ENCODE peak calls at places on chromosomes 3 and 15, in seven cellular contexts. L, P, F, Z, I, H and T are unnamed samples.

GRCh38 chr3:88785841-88786240 is 321.6 kb upstream of the EPHA3 start:
- DNase-seq in F (no peak), L (no peak), I (no peak), H (no peak), Z (no peak), P (no peak), T (no peak)

GRCh38 chr3:181313379-181313778 is 323.8 kb upstream of the DNAJC19 start:
- DNase-seq in H (no peak), I (no peak), F (no peak), Z (no peak), P (no peak), L (no peak), T (no peak)

GRCh38 chr3:111691293-111691909 is 96.3 kb upstream of the ZBED2 start:
- DNase-seq in I (no peak), H (peak; percentile 46), L (no peak), P (no peak), Z (peak; percentile 53), F (no peak), T (no peak)

GRCh38 chr15:77012868-77013267 is 17.9 kb downstream of the PSTPIP1 start:
- DNase-seq in I (no peak), F (no peak), L (no peak), H (no peak), P (no peak), Z (no peak), T (no peak)

GRCh38 chr3:143839980-143840379 is 8.3 kb downstream of the SLC9A9 start:
- DNase-seq in Z (no peak), L (no peak), H (no peak), P (no peak), F (no peak), I (no peak), T (no peak)

GRCh38 chr15:66735909-66736305 is 33.9 kb downstream of the SMAD6 start:
- DNase-seq in F (peak; percentile 69), P (peak; percentile 63), Z (no peak), I (no peak), L (no peak), H (no peak), T (peak; percentile 51)

GRCh38 chr15:68601206-68602197 is 22.7 kb downstream of the CORO2B start:
- DNase-seq in I (no peak), P (no peak), Z (no peak), F (no peak), H (no peak), L (no peak), T (peak; percentile 58)

GRCh38 chr3:170622369-170623159 is 36.7 kb upstream of the SLC7A14 start:
- DNase-seq in P (no peak), F (peak; percentile 77), I (peak; percentile 34), Z (peak; percentile 80), L (no peak), H (no peak), T (peak; percentile 67)

GRCh38 chr3:69370156-69370944 is 15.5 kb downstream of the FRMD4B start:
- DNase-seq in F (peak; percentile 84), L (peak; percentile 46), P (peak; percentile 46), H (no peak), I (peak; percentile 88), Z (no peak), T (peak; percentile 44)

GRCh38 chr3:38361496-38361895 is 14.9 kb downstream of the XYLB start:
- DNase-seq in H (no peak), F (no peak), I (no peak), L (no peak), Z (no peak), P (no peak), T (no peak)

GRCh38 chr3:44782891-44783290 is 21.3 kb downstream of the KIF15 start:
- DNase-seq in Z (no peak), I (no peak), H (no peak), P (no peak), F (no peak), L (no peak), T (no peak)

GRCh38 chr3:163058190-163058854 is 1561.7 kb downstream of the OTOL1 start:
- DNase-seq in F (peak; percentile 72), L (no peak), I (no peak), H (no peak), P (no peak), Z (no peak), T (peak; percentile 83)

GRCh38 chr3:30042274-30042859 is 564.0 kb upstream of the TGFBR2 start:
- DNase-seq in Z (peak; percentile 80), P (peak; percentile 82), H (peak; percentile 61), I (peak; percentile 22), L (no peak), F (peak; percentile 71), T (peak; percentile 69)

GRCh38 chr15:80594091-80594889 is 100.8 kb upstream of the ABHD17C start:
- DNase-seq in P (no peak), Z (no peak), F (peak; percentile 53), H (no peak), L (no peak), I (no peak), T (no peak)

GRCh38 chr15:80593486-80594055 is 101.5 kb upstream of the ABHD17C start:
- DNase-seq in L (no peak), H (no peak), Z (no peak), P (no peak), I (no peak), F (no peak), T (no peak)

GRCh38 chr15:80590772-80591355 is 104.2 kb upstream of the ABHD17C start:
- DNase-seq in L (no peak), Z (no peak), P (no peak), H (no peak), I (no peak), F (peak; percentile 44), T (no peak)

GRCh38 chr15:80591471-80591870 is 103.6 kb upstream of the ABHD17C start:
- DNase-seq in Z (no peak), I (no peak), L (no peak), P (no peak), H (no peak), F (peak; percentile 48), T (no peak)

DNA sequence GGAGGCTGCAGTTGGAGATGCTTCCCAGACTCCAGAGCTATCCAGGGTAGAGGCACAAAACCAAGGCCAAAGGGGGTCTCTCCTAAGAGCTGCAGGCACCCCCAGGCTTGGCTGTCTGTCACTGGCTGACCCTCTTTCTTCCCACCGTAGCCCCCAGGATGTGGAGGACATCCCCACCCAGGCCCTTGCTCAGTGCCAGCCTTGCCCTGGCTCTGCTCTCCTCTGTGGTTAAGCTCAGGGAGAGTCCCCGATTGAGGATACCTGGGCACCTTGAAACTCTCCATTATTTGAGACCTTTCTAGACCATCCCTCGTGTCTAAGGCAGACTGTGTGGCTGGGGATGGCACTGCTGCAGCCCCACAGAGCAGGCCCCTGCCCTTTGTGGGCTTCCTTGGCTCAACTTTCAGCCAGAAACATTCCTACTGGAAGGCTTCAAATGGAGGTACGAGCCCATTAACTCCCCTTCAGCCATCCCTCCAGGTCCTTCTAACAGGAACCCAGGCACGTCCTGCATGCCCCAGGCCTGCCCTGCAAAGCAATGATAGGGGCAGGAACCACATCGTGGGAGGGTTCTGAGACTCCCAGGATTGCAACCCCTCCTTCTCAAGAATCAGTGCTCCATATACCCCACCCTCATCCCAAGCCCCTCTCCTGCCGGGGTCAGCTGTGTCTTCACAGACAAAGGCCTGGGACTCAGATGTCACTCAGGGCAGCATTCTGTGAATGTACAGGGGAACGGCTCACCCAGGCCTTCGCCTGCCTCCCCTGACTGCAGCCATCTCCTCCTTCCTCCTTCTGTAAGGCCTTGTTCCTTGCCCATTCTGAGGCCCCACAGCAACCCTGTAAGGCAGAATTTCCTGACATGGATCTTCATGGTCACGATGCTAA is 102.9 kb upstream of the ABHD17C start:
- DNase-seq in H (no peak), L (no peak), F (peak; percentile 34), I (no peak), Z (no peak), P (no peak), T (no peak)
- H3K4me1 ChIP-seq in H (no peaks in the 10 kb centered on the region), L (no peaks in the 10 kb centered on the region), F (no peaks in the 10 kb centered on the region), I (peaks cover 7% of the 10 kb centered on the region), Z (peaks cover 6% of the 10 kb centered on the region), P (no peaks in the 10 kb centered on the region), T (no peaks in the 10 kb centered on the region)

GRCh38 chr15:70431854-70432253 is 331.5 kb downstream of the UACA start:
- DNase-seq in H (no peak), I (no peak), L (no peak), P (no peak), F (no peak), Z (no peak), T (no peak)

GRCh38 chr15:70432924-70433500 is 330.3 kb downstream of the UACA start:
- DNase-seq in H (no peak), Z (no peak), L (no peak), I (no peak), P (no peak), F (no peak), T (no peak)

GRCh38 chr15:70435872-70436271 is 327.5 kb downstream of the UACA start:
- DNase-seq in Z (no peak), P (no peak), F (no peak), I (no peak), L (no peak), H (peak; percentile 79), T (no peak)

GRCh38 chr15:70435369-70435768 is 328.0 kb downstream of the UACA start:
- DNase-seq in P (no peak), I (no peak), H (peak; percentile 85), Z (no peak), F (no peak), L (no peak), T (no peak)

DNA sequence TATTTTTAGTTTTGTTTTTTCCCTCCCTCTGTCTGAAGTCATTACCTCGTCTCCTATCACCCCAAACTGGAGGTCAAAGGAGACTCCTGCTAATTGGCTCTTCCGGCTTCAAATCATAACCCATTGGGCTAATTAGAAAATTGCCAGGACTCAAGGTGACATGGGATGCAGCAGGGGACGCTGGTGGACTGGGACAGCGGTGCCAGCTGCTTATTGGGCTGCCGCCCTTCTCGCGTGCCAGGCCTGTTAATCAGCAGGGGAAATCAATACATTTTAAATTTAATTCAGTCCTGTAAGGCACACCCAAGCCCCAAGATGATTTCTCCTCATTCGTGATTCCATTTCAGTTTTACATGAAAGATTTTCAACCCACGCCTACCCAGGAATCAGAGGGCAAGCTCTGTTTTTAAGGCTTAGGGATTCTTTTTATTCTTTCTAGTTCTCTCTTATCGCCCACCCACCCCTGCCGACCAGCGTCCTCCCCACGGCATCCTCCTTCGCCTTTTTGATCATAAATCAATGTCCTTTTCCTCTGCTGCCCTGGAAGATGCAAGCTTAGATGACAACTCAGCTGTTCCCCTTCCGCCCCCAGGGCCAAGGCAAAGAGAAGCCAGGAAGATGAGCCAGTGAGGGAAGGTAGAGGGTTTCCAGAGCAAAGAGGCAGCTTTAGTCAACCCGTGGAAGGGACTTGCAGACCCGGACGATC is 329.6 kb downstream of the UACA start:
- DNase-seq in L (no peak), F (no peak), I (no peak), H (no peak), P (no peak), Z (no peak), T (no peak)
- H3K4me1 ChIP-seq in L (no peaks in the 10 kb centered on the region), F (no peaks in the 10 kb centered on the region), I (peaks cover 38% of the 10 kb centered on the region), H (peaks cover 42% of the 10 kb centered on the region), P (no peaks in the 10 kb centered on the region), Z (peaks cover 22% of the 10 kb centered on the region), T (no peaks in the 10 kb centered on the region)

GRCh38 chr3:179658584-179658983 is 5.7 kb downstream of the USP13 start:
- DNase-seq in I (no peak), H (no peak), Z (no peak), P (no peak), L (no peak), F (no peak), T (no peak)
- H3K4me1 ChIP-seq in I (peaks cover 94% of the 10 kb centered on the region), H (peaks cover 16% of the 10 kb centered on the region), Z (no peaks in the 10 kb centered on the region), P (no peaks in the 10 kb centered on the region), L (peaks cover 10% of the 10 kb centered on the region), F (peaks cover 18% of the 10 kb centered on the region), T (no peaks in the 10 kb centered on the region)

DNA sequence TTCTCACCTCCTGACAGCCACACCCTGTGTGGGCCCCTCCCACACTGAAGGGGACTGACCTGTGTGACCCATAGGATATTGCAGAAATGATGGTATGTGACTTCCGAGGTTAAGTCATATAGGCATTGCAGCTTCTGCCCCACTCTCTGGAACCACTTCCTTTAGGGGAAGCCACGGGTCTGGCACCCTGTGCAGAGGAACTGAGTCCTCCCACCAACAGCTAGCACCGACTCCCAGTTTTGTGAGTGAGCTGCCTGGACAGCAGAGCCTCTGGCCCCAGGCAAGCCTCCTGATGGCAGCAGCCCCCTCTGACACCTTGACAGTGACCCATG is 24.6 kb upstream of the SLC6A6 start:
- DNase-seq in F (no peak), H (no peak), P (no peak), I (no peak), Z (no peak), L (no peak), T (no peak)
- H3K4me1 ChIP-seq in F (no peaks in the 10 kb centered on the region), H (no peaks in the 10 kb centered on the region), P (no peaks in the 10 kb centered on the region), I (peaks cover 44% of the 10 kb centered on the region), Z (peaks cover 19% of the 10 kb centered on the region), L (peaks cover 7% of the 10 kb centered on the region), T (no peaks in the 10 kb centered on the region)